ENCODE peak calls at places on chromosomes 4 and X, in ten cellular contexts. C is immature natural killer cell, R is left cardiac atrium, A is left ventricle myocardium inferior, H is ACHN, I is GDM1, U is RCC 7860, G is AG04450, S is ELR, N is glutamatergic neuron. O is an unnamed sample.

GRCh38 chr4:8395504-8395903 is 45.0 kb downstream of the ACOX3 start:
- DNase-seq in C (no peak), R (no peak), A (no peak), H (no peak), I (no peak), U (no peak), G (no peak), S (no peak), N (no peak), O (no peak)

GRCh38 chrX:10892605-10893225 is 218.4 kb upstream of the HCCS start:
- DNase-seq in C (no peak), R (no peak), A (no peak), H (no peak), I (no peak), U (peak), G (no peak), S (peak), N (no peak), O (no peak)

GRCh38 chr4:185165605-185166063 is 22.6 kb downstream of the SLC25A4 start:
- DNase-seq in C (no peak), R (no peak), A (no peak), H (no peak), I (no peak), U (no peak), G (peak), S (no peak), N (no peak), O (no peak)

GRCh38 chrX:7927259-7928167 is at the start of gene PNPLA4:
- DNase-seq in C (peak), R (peak), A (peak), H (peak), I (peak), U (peak), G (no peak), S (peak), N (peak), O (peak)

GRCh38 chr4:183370786-183371185 is 48.6 kb upstream of the CLDN24 start:
- DNase-seq in C (no peak), R (no peak), A (no peak), H (no peak), I (no peak), U (no peak), G (no peak), S (no peak), N (no peak), O (no peak)

GRCh38 chr4:173242466-173243250 is 74.0 kb downstream of the GALNT7 start:
- DNase-seq in C (no peak), R (no peak), A (no peak), H (peak), I (no peak), U (peak), G (no peak), S (no peak), N (no peak), O (peak)

GRCh38 chrX:110156167-110156754 is 153.3 kb downstream of the TMEM164 start:
- DNase-seq in C (no peak), R (no peak), A (no peak), H (peak), I (no peak), U (no peak), G (no peak), S (peak), N (no peak), O (no peak)

GRCh38 chr4:1872918-1873269 is 1.7 kb downstream of the NSD2 start:
- DNase-seq in C (no peak), R (no peak), A (no peak), H (peak), I (no peak), U (peak), G (peak), S (peak), N (no peak), O (no peak)

GRCh38 chr4:153014460-153014859 is 78.3 kb downstream of the FHDC1 start:
- DNase-seq in C (no peak), R (no peak), A (no peak), H (no peak), I (no peak), U (no peak), G (no peak), S (peak), N (no peak), O (peak)

GRCh38 chr4:174222266-174222872 is 61.1 kb downstream of the FBXO8 start:
- DNase-seq in C (no peak), R (no peak), A (no peak), H (peak), I (no peak), U (peak), G (no peak), S (peak), N (no peak), O (no peak)

GRCh38 chr4:174398728-174399127 is 115.0 kb downstream of the CEP44 start:
- DNase-seq in C (no peak), R (no peak), A (no peak), H (no peak), I (no peak), U (no peak), G (peak), S (peak), N (no peak), O (no peak)

GRCh38 chr4:140249351-140249750 is 95.4 kb upstream of the MAML3 start:
- DNase-seq in C (no peak), R (no peak), A (no peak), H (peak), I (no peak), U (no peak), G (no peak), S (peak), N (no peak), O (no peak)

GRCh38 chr4:37909690-37910486 is 19.0 kb downstream of the TBC1D1 start:
- DNase-seq in C (no peak), R (no peak), A (no peak), H (no peak), I (no peak), U (no peak), G (no peak), S (no peak), N (no peak), O (peak)

GRCh38 chr4:73836373-73837269 is at the start of gene CXCL6:
- DNase-seq in C (no peak), R (peak), A (peak), H (no peak), I (no peak), U (no peak), G (no peak), S (peak), N (peak), O (peak)

GRCh38 chr4:83219344-83219990 is 65.1 kb downstream of the COQ2 start:
- DNase-seq in C (peak), R (peak), A (no peak), H (no peak), I (no peak), U (no peak), G (no peak), S (peak), N (no peak), O (peak)

GRCh38 chr4:55547461-55547770 is 707 bp upstream of the CLOCK start:
- DNase-seq in C (no peak), R (no peak), A (peak), H (peak), I (no peak), U (peak), G (no peak), S (no peak), N (no peak), O (peak)

GRCh38 chr4:23972805-23973204 is 83.0 kb upstream of the PPARGC1A start:
- DNase-seq in C (no peak), R (no peak), A (no peak), H (no peak), I (no peak), U (no peak), G (no peak), S (no peak), N (no peak), O (no peak)

GRCh38 chrX:65668362-65669310 is 1.2 kb downstream of the MSN start:
- DNase-seq in C (peak), R (peak), A (peak), H (peak), I (peak), U (peak), G (no peak), S (peak), N (peak), O (no peak)

GRCh38 chr4:41323186-41323585 is 66.5 kb downstream of the UCHL1 start:
- DNase-seq in C (no peak), R (no peak), A (no peak), H (no peak), I (no peak), U (no peak), G (no peak), S (no peak), N (no peak), O (no peak)

GRCh38 chrX:138775501-138775900 is 64.0 kb upstream of the FGF13 start:
- DNase-seq in C (no peak), R (no peak), A (no peak), H (peak), I (no peak), U (peak), G (no peak), S (peak), N (no peak), O (no peak)

GRCh38 chr4:30862176-30862575 is 142.0 kb downstream of the PCDH7 start:
- DNase-seq in C (no peak), R (no peak), A (no peak), H (no peak), I (no peak), U (no peak), G (no peak), S (no peak), N (no peak), O (no peak)

GRCh38 chr4:1356181-1356998 is 9.4 kb downstream of the UVSSA start:
- DNase-seq in C (peak), R (peak), A (peak), H (peak), I (no peak), U (no peak), G (no peak), S (peak), N (peak), O (peak)

GRCh38 chr4:40613456-40613855 is 16.2 kb downstream of the RBM47 start:
- DNase-seq in C (no peak), R (no peak), A (no peak), H (no peak), I (no peak), U (peak), G (peak), S (peak), N (no peak), O (no peak)

GRCh38 chrX:140762061-140762460 is 52.5 kb downstream of the LINC00632 start:
- DNase-seq in C (no peak), R (peak), A (no peak), H (peak), I (peak), U (peak), G (no peak), S (peak), N (peak), O (peak)

GRCh38 chr4:120692964-120693363 is 229.6 kb downstream of the PRDM5 start:
- DNase-seq in C (no peak), R (no peak), A (no peak), H (peak), I (no peak), U (peak), G (peak), S (peak), N (no peak), O (no peak)

GRCh38 chr4:155666701-155667537 is at the start of gene GUCY1A1:
- DNase-seq in C (peak), R (peak), A (peak), H (peak), I (peak), U (no peak), G (no peak), S (peak), N (peak), O (peak)

GRCh38 chr4:167622481-167623240 is 388.4 kb upstream of the SPOCK3 start:
- DNase-seq in C (no peak), R (peak), A (peak), H (peak), I (no peak), U (peak), G (peak), S (peak), N (peak), O (peak)

GRCh38 chr4:123449780-123450179 is 53.2 kb downstream of the SPRY1 start:
- DNase-seq in C (peak), R (no peak), A (no peak), H (no peak), I (no peak), U (no peak), G (no peak), S (peak), N (no peak), O (no peak)

GRCh38 chr4:69828828-69829227 is 31.1 kb downstream of the SULT1E1 start:
- DNase-seq in C (no peak), R (no peak), A (no peak), H (no peak), I (no peak), U (no peak), G (no peak), S (no peak), N (no peak), O (no peak)

GRCh38 chr4:110480031-110480549 is 4.1 kb downstream of the ENPEP start:
- DNase-seq in C (no peak), R (no peak), A (no peak), H (peak), I (no peak), U (peak), G (peak), S (peak), N (no peak), O (no peak)

GRCh38 chr4:48290146-48290772 is 20.6 kb upstream of the TEC start:
- DNase-seq in C (no peak), R (no peak), A (no peak), H (peak), I (no peak), U (peak), G (no peak), S (peak), N (no peak), O (peak)

GRCh38 chrX:830532-830931 is 199.9 kb downstream of the SHOX start:
- DNase-seq in C (no peak), R (no peak), A (no peak), H (no peak), I (no peak), U (no peak), G (no peak), S (no peak), N (no peak), O (no peak)

GRCh38 chr4:154781983-154782293 is 866 bp downstream of the RBM46 start:
- DNase-seq in C (no peak), R (no peak), A (no peak), H (no peak), I (no peak), U (no peak), G (no peak), S (no peak), N (no peak), O (no peak)